ENCODE peak calls at places on chromosomes 12 and 14, in four cellular contexts. T is H7, M is IMR-90, J is mammary epithelial cell. L is an unnamed sample.

GRCh38 chr12:97003276-97003675 is 96.2 kb downstream of the NEDD1 start:
- DNase-seq in T (no peak), M (no peak), J (no peak), L (no peak)

GRCh38 chr14:105136401-105137322 is 31.9 kb downstream of the JAG2 start:
- DNase-seq in T (peak), M (no peak), J (no peak), L (no peak)

GRCh38 chr14:99327458-99328250 is 55.7 kb upstream of the BCL11B start:
- DNase-seq in T (peak), M (no peak), J (peak), L (peak)

GRCh38 chr14:99604766-99605298 is 825 bp upstream of the CCDC85C start:
- DNase-seq in T (peak), M (peak), J (peak), L (peak)

GRCh38 chr14:52329678-52330376 is 15.7 kb downstream of the PTGER2 start:
- DNase-seq in T (no peak), M (no peak), J (no peak), L (no peak)

GRCh38 chr12:9590441-9590840 is 17.3 kb downstream of the KLRB1 start:
- DNase-seq in T (no peak), M (no peak), J (no peak), L (no peak)

GRCh38 chr12:28409892-28410291 is 219.6 kb downstream of the CCDC91 start:
- DNase-seq in T (no peak), M (peak), J (peak), L (peak)

GRCh38 chr12:996881-997280 is 5.9 kb downstream of the ERC1 start:
- DNase-seq in T (no peak), M (no peak), J (no peak), L (no peak)

GRCh38 chr12:46887870-46888269 is 62.1 kb upstream of the SLC38A4 start:
- DNase-seq in T (no peak), M (no peak), J (no peak), L (no peak)

GRCh38 chr12:115296613-115297012 is 612.6 kb upstream of the TBX3 start:
- DNase-seq in T (no peak), M (no peak), J (peak), L (peak)

GRCh38 chr12:105253882-105254513 is 18.0 kb upstream of the APPL2 start:
- DNase-seq in T (no peak), M (peak), J (peak), L (peak)

GRCh38 chr12:28610401-28611114 is 420.3 kb downstream of the CCDC91 start:
- DNase-seq in T (no peak), M (no peak), J (no peak), L (no peak)

GRCh38 chr12:22051114-22051698 is 5.2 kb downstream of the CMAS start:
- DNase-seq in T (no peak), M (no peak), J (no peak), L (peak)

GRCh38 chr14:91400696-91401095 is 16.9 kb downstream of the CCDC88C start:
- DNase-seq in T (no peak), M (peak), J (no peak), L (no peak)
- H3K4me3 ChIP-seq in T (no peak), M (no peak), J (no peak), L (no peak)

GRCh38 chr14:61322011-61322798 is 826 bp downstream of the PRKCH start:
- DNase-seq in T (peak), M (no peak), J (peak), L (peak)
- H3K4me3 ChIP-seq in T (peak), M (peak), J (peak), L (peak)

GRCh38 chr14:75426332-75427125 is 1.3 kb upstream of the JDP2 start:
- DNase-seq in T (no peak), M (no peak), J (no peak), L (no peak)
- H3K4me3 ChIP-seq in T (peak), M (no peak), J (no peak), L (no peak)

GRCh38 chr14:102775855-102776760 is 1.1 kb upstream of the TRAF3 start:
- DNase-seq in T (peak), M (peak), J (peak), L (peak)
- H3K4me3 ChIP-seq in T (no peak), M (no peak), J (no peak), L (no peak)

GRCh38 chr12:62719027-62719426 is 215.9 kb downstream of the PPM1H start:
- DNase-seq in T (no peak), M (no peak), J (no peak), L (no peak)

GRCh38 chr12:62717636-62718035 is 217.3 kb downstream of the PPM1H start:
- DNase-seq in T (no peak), M (no peak), J (no peak), L (no peak)

GRCh38 chr12:62716037-62716436 is 218.9 kb downstream of the PPM1H start:
- DNase-seq in T (no peak), M (no peak), J (no peak), L (no peak)

GRCh38 chr12:62715086-62715786 is 219.7 kb downstream of the PPM1H start:
- DNase-seq in T (no peak), M (no peak), J (no peak), L (no peak)

DNA sequence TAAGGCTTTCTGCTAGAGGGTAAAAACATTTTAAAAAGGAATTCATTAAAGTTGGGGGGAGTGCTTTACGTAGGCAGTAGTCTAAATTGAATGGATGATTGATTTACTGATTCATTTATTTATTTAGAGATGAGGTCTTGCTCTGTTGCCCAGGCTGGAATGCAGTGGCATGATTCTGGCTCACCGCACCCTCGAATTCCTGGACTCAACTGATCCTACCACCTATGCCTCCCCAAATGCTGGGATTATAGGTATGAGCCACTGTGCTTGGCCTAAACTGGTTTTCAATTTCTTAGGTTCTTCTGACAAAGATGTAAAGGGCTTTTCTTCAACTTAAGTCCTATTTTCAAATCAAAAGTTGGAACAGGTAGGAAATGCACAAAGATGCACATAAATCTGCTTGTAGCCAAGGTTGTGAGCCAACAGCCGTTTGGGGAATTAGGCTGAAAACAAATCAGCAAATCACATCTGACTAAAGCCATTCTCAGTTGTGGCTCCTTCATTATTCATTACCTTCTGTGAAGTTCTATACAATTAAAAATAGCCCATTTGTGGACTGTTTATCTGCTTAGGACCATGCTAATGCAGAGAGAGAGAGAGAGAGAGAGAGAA is 218.0 kb downstream of the PPM1H start:
- DNase-seq in T (no peak), M (no peak), J (no peak), L (peak)
- H3K4me3 ChIP-seq in T (no peak), M (no peak), J (no peak), L (no peak)

GRCh38 chr12:132276066-132276719 is 53.2 kb downstream of the GALNT9 start:
- DNase-seq in T (no peak), M (no peak), J (no peak), L (no peak)
- H3K4me3 ChIP-seq in T (no peak), M (no peak), J (no peak), L (no peak)

DNA sequence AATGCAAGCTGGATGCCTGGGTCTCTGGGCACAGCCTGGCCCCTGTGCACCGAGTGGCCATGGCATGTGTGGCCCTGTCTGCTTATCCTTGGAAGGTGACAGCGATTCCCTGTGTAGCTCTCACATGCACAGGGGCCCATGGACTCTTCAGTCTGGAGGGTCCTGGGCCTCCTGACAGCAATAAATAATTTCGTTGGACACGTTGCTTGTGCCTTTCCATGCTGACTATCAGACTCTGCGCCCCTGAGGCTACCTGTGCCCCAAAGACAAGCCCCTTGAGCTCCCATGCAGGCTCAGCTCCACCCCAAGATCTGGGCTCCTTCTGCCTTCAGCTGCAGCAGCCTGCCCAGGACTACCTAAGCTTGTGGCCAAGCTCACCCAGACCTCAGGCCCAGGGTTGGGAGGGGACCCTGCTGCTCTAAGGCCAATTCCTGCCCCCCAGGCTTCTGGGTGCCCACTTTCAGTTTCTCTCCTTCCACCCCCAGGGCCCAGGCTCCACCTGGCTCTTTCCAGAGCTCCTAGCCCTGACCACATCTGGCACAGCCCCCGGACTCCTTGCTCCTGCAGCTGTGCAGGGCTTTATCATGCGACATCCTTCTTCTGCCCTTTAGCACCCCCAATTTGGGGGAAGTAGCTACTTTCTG is 11.8 kb downstream of the SERPINA3 start:
- DNase-seq in T (no peak), M (no peak), J (no peak), L (no peak)
- H3K4me3 ChIP-seq in T (no peak), M (no peak), J (no peak), L (no peak)

GRCh38 chr14:89180546-89180945 is 236.5 kb downstream of the FOXN3 start:
- DNase-seq in T (no peak), M (no peak), J (no peak), L (no peak)

GRCh38 chr14:89176090-89176757 is 240.8 kb downstream of the FOXN3 start:
- DNase-seq in T (no peak), M (no peak), J (no peak), L (no peak)

GRCh38 chr14:89179891-89180404 is 237.1 kb downstream of the FOXN3 start:
- DNase-seq in T (no peak), M (no peak), J (no peak), L (no peak)

GRCh38 chr14:89178802-89179201 is 238.2 kb downstream of the FOXN3 start:
- DNase-seq in T (no peak), M (peak), J (no peak), L (no peak)

DNA sequence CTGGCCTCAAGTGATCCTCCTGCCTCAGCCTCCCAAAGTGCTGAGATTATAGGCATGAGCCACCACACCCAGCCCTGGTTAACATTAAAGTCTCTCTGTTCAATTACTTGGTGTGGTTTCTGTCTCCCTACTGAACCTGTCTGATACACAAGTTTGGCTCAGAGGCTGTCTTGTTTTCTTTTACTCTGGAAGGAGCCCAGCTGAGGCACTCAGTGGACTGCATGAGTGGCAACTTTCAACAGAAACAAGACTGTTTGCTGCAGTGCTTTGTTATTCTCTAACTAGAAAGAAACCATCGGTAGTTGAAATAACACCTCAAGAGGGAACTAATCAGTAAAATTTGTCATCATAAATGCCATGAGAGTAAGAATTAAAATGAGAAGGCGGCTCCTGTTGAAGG is 238.7 kb downstream of the FOXN3 start:
- DNase-seq in T (no peak), M (no peak), J (no peak), L (no peak)
- H3K4me3 ChIP-seq in T (no peak), M (no peak), J (no peak), L (no peak)

DNA sequence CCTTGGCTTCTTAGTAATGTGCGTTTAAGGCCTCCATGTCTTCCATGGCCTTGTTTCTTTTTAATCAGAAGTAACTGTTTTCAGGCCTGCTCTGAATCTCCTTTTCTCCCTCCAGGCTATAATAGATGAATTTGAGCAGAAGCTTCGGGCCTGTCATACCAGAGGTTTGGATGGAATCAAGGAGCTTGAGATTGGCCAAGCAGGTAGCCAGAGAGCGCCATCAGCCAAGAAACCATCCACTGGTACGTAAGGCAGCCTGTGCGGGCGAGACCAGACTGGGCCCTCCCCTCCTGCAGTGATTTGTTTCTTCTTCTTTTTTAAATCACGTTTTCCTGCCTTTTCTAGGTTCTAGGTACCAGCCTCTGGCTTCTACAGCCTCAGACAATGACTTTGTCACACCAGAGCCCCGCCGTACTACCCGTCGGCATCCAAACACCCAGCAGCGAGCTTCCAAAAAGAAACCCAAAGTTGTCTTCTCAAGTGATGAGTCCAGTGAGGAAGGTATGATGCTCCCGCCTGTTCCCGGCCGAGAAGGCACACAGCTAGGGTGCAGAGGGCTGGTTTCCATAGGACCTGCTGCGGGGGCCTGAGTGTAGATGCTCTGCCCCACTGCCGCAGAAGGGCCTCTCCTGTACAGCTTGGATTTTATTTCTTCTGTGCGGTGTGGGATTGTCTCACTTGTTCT is 3.6 kb upstream of the GAPDH start:
- DNase-seq in T (no peak), M (no peak), J (no peak), L (no peak)
- H3K4me3 ChIP-seq in T (no peak), M (no peak), J (no peak), L (no peak)